ENCODE peak calls at places on chromosome 20, in eight cellular contexts. A, B, E, V, Z, M, L and P are unnamed samples.

GRCh38 chr20:21804779-21805178 is 99.3 kb downstream of the PAX1 start:
- DNase-seq in B (no peak), V (no peak), E (no peak), A (no peak), Z (no peak), L (no peak), M (no peak), P (no peak)

GRCh38 chr20:60108397-60108796 is 150.2 kb downstream of the CDH26 start:
- DNase-seq in L (no peak), M (no peak), E (peak), A (no peak), B (no peak), V (peak), Z (no peak), P (no peak)

GRCh38 chr20:52446421-52447231 is 255.0 kb upstream of the ZFP64 start:
- DNase-seq in V (no peak), M (no peak), A (no peak), B (no peak), L (no peak), Z (no peak), E (peak), P (no peak)

GRCh38 chr20:21315138-21315537 is 12.0 kb downstream of the XRN2 start:
- DNase-seq in B (peak), V (no peak), A (no peak), M (no peak), Z (no peak), E (peak), L (no peak), P (no peak)

GRCh38 chr20:38880952-38881735 is 45.1 kb upstream of the FAM83D start:
- DNase-seq in B (no peak), V (no peak), E (peak), A (no peak), Z (no peak), L (no peak), M (no peak), P (no peak)

GRCh38 chr20:62143976-62144825 is 632 bp downstream of the SS18L1 start:
- DNase-seq in E (peak), M (no peak), A (peak), L (peak), V (peak), Z (peak), B (peak), P (no peak)

GRCh38 chr20:37318046-37318445 is 27.9 kb upstream of the SRC start:
- DNase-seq in L (peak), B (no peak), A (no peak), Z (no peak), M (no peak), V (no peak), E (no peak), P (no peak)

GRCh38 chr20:43564993-43565757 is 6.3 kb downstream of the SGK2 start:
- DNase-seq in V (no peak), Z (no peak), B (no peak), L (no peak), M (no peak), E (no peak), A (no peak), P (no peak)

GRCh38 chr20:36854343-36855240 is 21.3 kb upstream of the TLDC2 start:
- DNase-seq in B (no peak), M (no peak), L (peak), A (no peak), E (peak), V (no peak), Z (peak), P (no peak)

GRCh38 chr20:46852313-46852712 is 42.3 kb upstream of the EYA2 start:
- DNase-seq in E (peak), B (no peak), V (no peak), L (no peak), Z (no peak), A (no peak), M (no peak), P (no peak)